ENCODE peak calls at places on chromosomes 1 and 21, in eight cellular contexts. E is pons, K is AG09319, G is NCI-H1105 treated with DMSO at 0.1 percent for 48 hours, R is NAMALWA, Z is RWPE1, N is cardiac fibroblast, M is HS-27A. A is an unnamed sample.

GRCh38 chr1:45442272-45442671 is 48.7 kb downstream of the TESK2 start:
- DNase-seq in R (no peak), Z (peak; percentile 14), G (no peak), N (peak; percentile 57), M (peak; percentile 61), E (no peak), K (no peak), A (peak; percentile 72)

GRCh38 chr1:173430707-173431662 is 46.1 kb upstream of the PRDX6 start:
- DNase-seq in N (peak; percentile 94), E (peak; percentile 96), Z (peak; percentile 59), M (peak; percentile 79), K (peak; percentile 75), G (peak; percentile 75), R (peak; percentile 98), A (no peak)

GRCh38 chr1:218112862-218113261 is 172.2 kb upstream of the RRP15 start:
- DNase-seq in M (no peak), Z (no peak), K (no peak), R (no peak), E (no peak), G (no peak), N (no peak), A (no peak)

GRCh38 chr1:104671684-104672353 is 922.1 kb downstream of the AMY1C start:
- DNase-seq in M (no peak), K (no peak), G (no peak), N (no peak), R (no peak), Z (no peak), E (no peak), A (no peak)

GRCh38 chr21:41762236-41762635 is 4.6 kb downstream of the RIPK4 start:
- DNase-seq in R (no peak), M (no peak), E (no peak), N (no peak), G (peak; percentile 2), K (no peak), Z (no peak), A (no peak)

GRCh38 chr1:151199860-151200581 is 1.7 kb downstream of the PIP5K1A start:
- DNase-seq in K (peak; percentile 18), R (peak; percentile 30), G (no peak), N (peak; percentile 86), E (no peak), M (peak; percentile 85), Z (peak; percentile 83), A (peak; percentile 84)

GRCh38 chr1:106962591-106962990 is 93.9 kb upstream of the PRMT6 start:
- DNase-seq in N (no peak), E (no peak), G (no peak), R (no peak), M (no peak), K (no peak), Z (no peak), A (no peak)

GRCh38 chr1:227941509-227942020 is 6.2 kb downstream of the WNT9A start:
- DNase-seq in R (no peak), E (no peak), G (no peak), N (no peak), Z (no peak), M (no peak), K (no peak), A (no peak)

A was measured in foreskin keratinocyte.